ENCODE peak calls at places on chromosomes 11 and 22, in ten cellular contexts. One of them, this sample, is unnamed.

GRCh38 chr11:62431171-62431895 is 12.5 kb downstream of the SCGB1A1 start:
- DNase-seq in GM13976: no peak
- DNase-seq in stimulated activated CD4-positive, alpha-beta T cell treated with anti-CD3 and anti-CD28 coated beads, TNF-alpha, amount 100 ng/mL, for 1 hour: no peak
- DNase-seq in SW480: no peak
- DNase-seq in activated effector memory CD4-positive, alpha-beta T cell treated with Interleukin-2 at 50 U/mL for 16 hours: no peak
- DNase-seq in tibial artery: no peak
- DNase-seq in activated T-cell treated with anti-CD3 and anti-CD28 coated beads for 1 hour: no peak
- DNase-seq in vagina: no peak
- DNase-seq in COR-L47: no peak
- DNase-seq in activated T-helper 1 cell treated with anti-CD3 and anti-CD28 coated beads, Interleukin-12 subunit alpha, Interleukin-12 subunit beta, Interleukin-2, Interleukin-4 antibody, amounts not matched to agents 30 ng/mL and 10 ng/mL and 1 ng/mL, durations not matched to agents 14 hours and 24 hours and 36 hours: no peak
- DNase-seq in this sample: no peak

GRCh38 chr11:28628412-28628811 is 520.2 kb downstream of the METTL15 start:
- DNase-seq in GM13976: no peak
- DNase-seq in stimulated activated CD4-positive, alpha-beta T cell treated with anti-CD3 and anti-CD28 coated beads, TNF-alpha, amount 100 ng/mL, for 1 hour: no peak
- DNase-seq in SW480: no peak
- DNase-seq in activated effector memory CD4-positive, alpha-beta T cell treated with Interleukin-2 at 50 U/mL for 16 hours: no peak
- DNase-seq in tibial artery: no peak
- DNase-seq in activated T-cell treated with anti-CD3 and anti-CD28 coated beads for 1 hour: no peak
- DNase-seq in vagina: no peak
- DNase-seq in COR-L47: no peak
- DNase-seq in activated T-helper 1 cell treated with anti-CD3 and anti-CD28 coated beads, Interleukin-12 subunit alpha, Interleukin-12 subunit beta, Interleukin-2, Interleukin-4 antibody, amounts not matched to agents 30 ng/mL and 10 ng/mL and 1 ng/mL, durations not matched to agents 14 hours and 24 hours and 36 hours: no peak
- DNase-seq in this sample: no peak

GRCh38 chr11:118170231-118170630 is 6.2 kb downstream of the SCN2B start:
- DNase-seq in GM13976: no peak
- DNase-seq in stimulated activated CD4-positive, alpha-beta T cell treated with anti-CD3 and anti-CD28 coated beads, TNF-alpha, amount 100 ng/mL, for 1 hour: no peak
- DNase-seq in SW480: no peak
- DNase-seq in activated effector memory CD4-positive, alpha-beta T cell treated with Interleukin-2 at 50 U/mL for 16 hours: no peak
- DNase-seq in tibial artery: no peak
- DNase-seq in activated T-cell treated with anti-CD3 and anti-CD28 coated beads for 1 hour: no peak
- DNase-seq in vagina: no peak
- DNase-seq in COR-L47: no peak
- DNase-seq in activated T-helper 1 cell treated with anti-CD3 and anti-CD28 coated beads, Interleukin-12 subunit alpha, Interleukin-12 subunit beta, Interleukin-2, Interleukin-4 antibody, amounts not matched to agents 30 ng/mL and 10 ng/mL and 1 ng/mL, durations not matched to agents 14 hours and 24 hours and 36 hours: no peak
- DNase-seq in this sample: no peak

GRCh38 chr11:129865701-129866100 is 29.7 kb downstream of the NFRKB start:
- DNase-seq in GM13976: no peak
- DNase-seq in stimulated activated CD4-positive, alpha-beta T cell treated with anti-CD3 and anti-CD28 coated beads, TNF-alpha, amount 100 ng/mL, for 1 hour: no peak
- DNase-seq in SW480: peak
- DNase-seq in activated effector memory CD4-positive, alpha-beta T cell treated with Interleukin-2 at 50 U/mL for 16 hours: no peak
- DNase-seq in tibial artery: no peak
- DNase-seq in activated T-cell treated with anti-CD3 and anti-CD28 coated beads for 1 hour: no peak
- DNase-seq in vagina: no peak
- DNase-seq in COR-L47: no peak
- DNase-seq in activated T-helper 1 cell treated with anti-CD3 and anti-CD28 coated beads, Interleukin-12 subunit alpha, Interleukin-12 subunit beta, Interleukin-2, Interleukin-4 antibody, amounts not matched to agents 30 ng/mL and 10 ng/mL and 1 ng/mL, durations not matched to agents 14 hours and 24 hours and 36 hours: no peak
- DNase-seq in this sample: no peak

GRCh38 chr11:34098813-34099212 is 6.6 kb upstream of the NAT10 start:
- DNase-seq in GM13976: no peak
- DNase-seq in stimulated activated CD4-positive, alpha-beta T cell treated with anti-CD3 and anti-CD28 coated beads, TNF-alpha, amount 100 ng/mL, for 1 hour: no peak
- DNase-seq in SW480: no peak
- DNase-seq in activated effector memory CD4-positive, alpha-beta T cell treated with Interleukin-2 at 50 U/mL for 16 hours: no peak
- DNase-seq in tibial artery: no peak
- DNase-seq in activated T-cell treated with anti-CD3 and anti-CD28 coated beads for 1 hour: no peak
- DNase-seq in vagina: no peak
- DNase-seq in COR-L47: no peak
- DNase-seq in activated T-helper 1 cell treated with anti-CD3 and anti-CD28 coated beads, Interleukin-12 subunit alpha, Interleukin-12 subunit beta, Interleukin-2, Interleukin-4 antibody, amounts not matched to agents 30 ng/mL and 10 ng/mL and 1 ng/mL, durations not matched to agents 14 hours and 24 hours and 36 hours: no peak
- DNase-seq in this sample: no peak

GRCh38 chr11:60985991-60986915 is 14.8 kb downstream of the CD6 start:
- DNase-seq in GM13976: no peak
- DNase-seq in stimulated activated CD4-positive, alpha-beta T cell treated with anti-CD3 and anti-CD28 coated beads, TNF-alpha, amount 100 ng/mL, for 1 hour: peak
- DNase-seq in SW480: peak
- DNase-seq in activated effector memory CD4-positive, alpha-beta T cell treated with Interleukin-2 at 50 U/mL for 16 hours: peak
- DNase-seq in tibial artery: no peak
- DNase-seq in activated T-cell treated with anti-CD3 and anti-CD28 coated beads for 1 hour: peak
- DNase-seq in vagina: no peak
- DNase-seq in COR-L47: no peak
- DNase-seq in activated T-helper 1 cell treated with anti-CD3 and anti-CD28 coated beads, Interleukin-12 subunit alpha, Interleukin-12 subunit beta, Interleukin-2, Interleukin-4 antibody, amounts not matched to agents 30 ng/mL and 10 ng/mL and 1 ng/mL, durations not matched to agents 14 hours and 24 hours and 36 hours: peak
- DNase-seq in this sample: peak

GRCh38 chr22:41352058-41352457 is 29.7 kb upstream of the TEF start:
- DNase-seq in GM13976: no peak
- DNase-seq in stimulated activated CD4-positive, alpha-beta T cell treated with anti-CD3 and anti-CD28 coated beads, TNF-alpha, amount 100 ng/mL, for 1 hour: no peak
- DNase-seq in SW480: peak
- DNase-seq in activated effector memory CD4-positive, alpha-beta T cell treated with Interleukin-2 at 50 U/mL for 16 hours: no peak
- DNase-seq in tibial artery: no peak
- DNase-seq in activated T-cell treated with anti-CD3 and anti-CD28 coated beads for 1 hour: no peak
- DNase-seq in vagina: no peak
- DNase-seq in COR-L47: no peak
- DNase-seq in activated T-helper 1 cell treated with anti-CD3 and anti-CD28 coated beads, Interleukin-12 subunit alpha, Interleukin-12 subunit beta, Interleukin-2, Interleukin-4 antibody, amounts not matched to agents 30 ng/mL and 10 ng/mL and 1 ng/mL, durations not matched to agents 14 hours and 24 hours and 36 hours: no peak
- DNase-seq in this sample: no peak

GRCh38 chr11:20658135-20658534 is 11.3 kb upstream of the NELL1 start:
- DNase-seq in GM13976: no peak
- DNase-seq in stimulated activated CD4-positive, alpha-beta T cell treated with anti-CD3 and anti-CD28 coated beads, TNF-alpha, amount 100 ng/mL, for 1 hour: no peak
- DNase-seq in SW480: no peak
- DNase-seq in activated effector memory CD4-positive, alpha-beta T cell treated with Interleukin-2 at 50 U/mL for 16 hours: no peak
- DNase-seq in tibial artery: no peak
- DNase-seq in activated T-cell treated with anti-CD3 and anti-CD28 coated beads for 1 hour: no peak
- DNase-seq in vagina: no peak
- DNase-seq in COR-L47: peak
- DNase-seq in activated T-helper 1 cell treated with anti-CD3 and anti-CD28 coated beads, Interleukin-12 subunit alpha, Interleukin-12 subunit beta, Interleukin-2, Interleukin-4 antibody, amounts not matched to agents 30 ng/mL and 10 ng/mL and 1 ng/mL, durations not matched to agents 14 hours and 24 hours and 36 hours: no peak
- DNase-seq in this sample: no peak

GRCh38 chr11:12061851-12062560 is 48.4 kb upstream of the MICAL2 start:
- DNase-seq in GM13976: no peak
- DNase-seq in stimulated activated CD4-positive, alpha-beta T cell treated with anti-CD3 and anti-CD28 coated beads, TNF-alpha, amount 100 ng/mL, for 1 hour: no peak
- DNase-seq in SW480: peak
- DNase-seq in activated effector memory CD4-positive, alpha-beta T cell treated with Interleukin-2 at 50 U/mL for 16 hours: no peak
- DNase-seq in tibial artery: no peak
- DNase-seq in activated T-cell treated with anti-CD3 and anti-CD28 coated beads for 1 hour: no peak
- DNase-seq in vagina: no peak
- DNase-seq in COR-L47: no peak
- DNase-seq in activated T-helper 1 cell treated with anti-CD3 and anti-CD28 coated beads, Interleukin-12 subunit alpha, Interleukin-12 subunit beta, Interleukin-2, Interleukin-4 antibody, amounts not matched to agents 30 ng/mL and 10 ng/mL and 1 ng/mL, durations not matched to agents 14 hours and 24 hours and 36 hours: no peak
- DNase-seq in this sample: no peak

GRCh38 chr22:46058591-46059519 is 81.9 kb upstream of the WNT7B start:
- DNase-seq in GM13976: no peak
- DNase-seq in stimulated activated CD4-positive, alpha-beta T cell treated with anti-CD3 and anti-CD28 coated beads, TNF-alpha, amount 100 ng/mL, for 1 hour: no peak
- DNase-seq in SW480: no peak
- DNase-seq in activated effector memory CD4-positive, alpha-beta T cell treated with Interleukin-2 at 50 U/mL for 16 hours: no peak
- DNase-seq in tibial artery: peak
- DNase-seq in activated T-cell treated with anti-CD3 and anti-CD28 coated beads for 1 hour: no peak
- DNase-seq in vagina: no peak
- DNase-seq in COR-L47: no peak
- DNase-seq in activated T-helper 1 cell treated with anti-CD3 and anti-CD28 coated beads, Interleukin-12 subunit alpha, Interleukin-12 subunit beta, Interleukin-2, Interleukin-4 antibody, amounts not matched to agents 30 ng/mL and 10 ng/mL and 1 ng/mL, durations not matched to agents 14 hours and 24 hours and 36 hours: no peak
- DNase-seq in this sample: no peak

GRCh38 chr11:115930276-115930675 is 426.1 kb upstream of the CADM1 start:
- DNase-seq in GM13976: no peak
- DNase-seq in stimulated activated CD4-positive, alpha-beta T cell treated with anti-CD3 and anti-CD28 coated beads, TNF-alpha, amount 100 ng/mL, for 1 hour: no peak
- DNase-seq in SW480: peak
- DNase-seq in activated effector memory CD4-positive, alpha-beta T cell treated with Interleukin-2 at 50 U/mL for 16 hours: no peak
- DNase-seq in tibial artery: no peak
- DNase-seq in activated T-cell treated with anti-CD3 and anti-CD28 coated beads for 1 hour: no peak
- DNase-seq in vagina: no peak
- DNase-seq in COR-L47: peak
- DNase-seq in activated T-helper 1 cell treated with anti-CD3 and anti-CD28 coated beads, Interleukin-12 subunit alpha, Interleukin-12 subunit beta, Interleukin-2, Interleukin-4 antibody, amounts not matched to agents 30 ng/mL and 10 ng/mL and 1 ng/mL, durations not matched to agents 14 hours and 24 hours and 36 hours: no peak
- DNase-seq in this sample: no peak